ENCODE peak calls at places on chromosomes 6 and 20, in seven cellular contexts. G is heart right ventricle; H is HCT116; C is IMR-90; E is CD8-positive, alpha-beta T cell; S is testis; Y is mucosa of descending colon. Z is an unnamed sample.

GRCh38 chr6:30818426-30818841 is 65.9 kb upstream of the DDR1 start:
- DNase-seq in G (no peak), Y (no peak), S (no peak), H (no peak), E (no peak), C (peak; percentile 92), Z (no peak)

GRCh38 chr20:34578521-34579147 is 20.1 kb downstream of the MAP1LC3A start:
- DNase-seq in H (no peak), C (no peak), Y (no peak), G (peak; percentile 63), S (peak; percentile 18), E (no peak), Z (no peak)

GRCh38 chr6:113671440-113671839 is 185.7 kb upstream of the MARCKS start:
- DNase-seq in G (no peak), C (peak; percentile 56), E (no peak), Y (no peak), S (no peak), H (no peak), Z (no peak)

GRCh38 chr6:11202513-11203305 is 29.8 kb downstream of the NEDD9 start:
- DNase-seq in E (peak; percentile 11), S (no peak), Y (no peak), G (no peak), H (no peak), C (peak; percentile 41), Z (no peak)

GRCh38 chr6:71012871-71013456 is 56.1 kb upstream of the B3GAT2 start:
- DNase-seq in G (peak; percentile 36), E (no peak), S (peak; percentile 30), Y (no peak), H (peak; percentile 42), C (peak; percentile 51), Z (peak; percentile 68)

GRCh38 chr20:11511816-11512215 is 405.9 kb upstream of the BTBD3 start:
- DNase-seq in S (no peak), G (no peak), Y (no peak), H (no peak), E (no peak), C (no peak), Z (no peak)

GRCh38 chr6:29295623-29296022 is 5.9 kb upstream of the OR14J1 start:
- DNase-seq in C (no peak), S (no peak), G (no peak), H (no peak), Y (no peak), E (no peak), Z (no peak)

GRCh38 chr6:150511313-150511712 is 88.4 kb upstream of the PLEKHG1 start:
- DNase-seq in S (no peak), H (no peak), E (no peak), C (no peak), Y (no peak), G (no peak), Z (no peak)

GRCh38 chr6:71983131-71983530 is 96.8 kb downstream of the RIMS1 start:
- DNase-seq in G (no peak), H (no peak), Y (no peak), E (no peak), S (no peak), C (no peak), Z (no peak)

GRCh38 chr6:38176797-38177751 is 357.5 kb downstream of the ZFAND3 start:
- DNase-seq in C (peak; percentile 5), E (no peak), Y (no peak), S (peak; percentile 22), G (peak; percentile 40), H (no peak), Z (no peak)

GRCh38 chr6:139334791-139335446 is 39.5 kb downstream of the CITED2 start:
- DNase-seq in S (no peak), H (no peak), G (peak; percentile 38), Y (no peak), C (peak; percentile 95), E (no peak), Z (no peak)

GRCh38 chr20:54134445-54135220 is 39.2 kb downstream of the CYP24A1 start:
- DNase-seq in H (peak; percentile 76), Y (no peak), C (peak; percentile 82), S (no peak), G (no peak), E (no peak), Z (no peak)

GRCh38 chr20:24953621-24954133 is 4.6 kb downstream of the CST7 start:
- DNase-seq in S (no peak), E (no peak), Y (no peak), H (no peak), C (no peak), G (no peak), Z (no peak)

GRCh38 chr6:2655844-2656433 is 94.8 kb downstream of the MYLK4 start:
- DNase-seq in S (no peak), G (no peak), E (no peak), H (no peak), Y (no peak), C (no peak), Z (no peak)

GRCh38 chr6:53104916-53105315 is 39.7 kb downstream of the FBXO9 start:
- DNase-seq in C (no peak), S (no peak), E (no peak), H (no peak), G (no peak), Y (no peak), Z (no peak)

GRCh38 chr6:165664553-165665383 is 1.7 kb upstream of the PDE10A start:
- DNase-seq in E (no peak), Y (no peak), S (no peak), C (no peak), G (no peak), H (no peak), Z (no peak)

GRCh38 chr6:41344865-41345264 is 9.5 kb downstream of the NCR2 start:
- DNase-seq in E (peak; percentile 16), Y (no peak), G (no peak), H (no peak), C (no peak), S (no peak), Z (no peak)

GRCh38 chr6:142088858-142089216 is 43.9 kb upstream of the GJE1 start:
- DNase-seq in H (no peak), G (peak; percentile 5), E (no peak), Y (no peak), S (peak; percentile 37), C (peak; percentile 58), Z (no peak)

GRCh38 chr6:125254321-125254720 is 47.4 kb downstream of the HDDC2 start:
- DNase-seq in S (no peak), H (no peak), C (no peak), Y (no peak), G (no peak), E (no peak), Z (no peak)

GRCh38 chr6:145809785-145810184 is 4.8 kb downstream of the FBXO30 start:
- DNase-seq in E (no peak), S (no peak), Y (no peak), H (no peak), G (no peak), C (peak; percentile 43), Z (no peak)

GRCh38 chr6:165819394-165819793 is 156.4 kb upstream of the PDE10A start:
- DNase-seq in C (no peak), E (no peak), G (no peak), Y (no peak), H (no peak), S (no peak), Z (no peak)

GRCh38 chr6:46784535-46784934 is 8.7 kb upstream of the MEP1A start:
- DNase-seq in H (no peak), C (no peak), S (no peak), G (no peak), Y (no peak), E (no peak), Z (no peak)

GRCh38 chr6:338815-339262 is 46.6 kb downstream of the DUSP22 start:
- DNase-seq in C (no peak), H (no peak), S (no peak), E (no peak), G (no peak), Y (no peak), Z (no peak)

GRCh38 chr6:110140650-110141049 is 38.8 kb downstream of the WASF1 start:
- DNase-seq in S (no peak), H (peak; percentile 52), G (no peak), E (no peak), C (peak; percentile 75), Y (no peak), Z (no peak)

GRCh38 chr20:47412073-47412472 is 55.6 kb upstream of the ZMYND8 start:
- DNase-seq in Y (peak; percentile 30), G (no peak), C (no peak), H (no peak), S (no peak), E (no peak), Z (peak; percentile 94)
- H3K4me1 ChIP-seq in Y (no peaks in the 10 kb centered on the region), G (peaks cover 6% of the 10 kb centered on the region), C (peaks cover 2% of the 10 kb centered on the region), H (no peaks in the 10 kb centered on the region), S (peaks cover 9% of the 10 kb centered on the region), E (peaks cover 26% of the 10 kb centered on the region), Z (peaks cover 89% of the 10 kb centered on the region)

GRCh38 chr6:108170607-108171290 is 4.9 kb downstream of the NR2E1 start:
- DNase-seq in E (no peak), H (no peak), Y (no peak), G (no peak), S (no peak), C (no peak), Z (no peak)
- H3K4me1 ChIP-seq in E (peaks cover 44% of the 10 kb centered on the region), H (no peaks in the 10 kb centered on the region), Y (peaks cover 29% of the 10 kb centered on the region), G (peaks cover 11% of the 10 kb centered on the region), S (peaks cover 19% of the 10 kb centered on the region), C (no peaks in the 10 kb centered on the region), Z (no peaks in the 10 kb centered on the region)

GRCh38 chr6:44664716-44665115 is 277.2 kb downstream of the CDC5L start:
- DNase-seq in C (peak; percentile 9), S (no peak), Y (no peak), H (no peak), G (no peak), E (no peak), Z (no peak)
- H3K4me1 ChIP-seq in C (peaks cover 26% of the 10 kb centered on the region), S (no peaks in the 10 kb centered on the region), Y (no peaks in the 10 kb centered on the region), H (peaks cover 24% of the 10 kb centered on the region), G (no peaks in the 10 kb centered on the region), E (no peaks in the 10 kb centered on the region), Z (peaks cover 6% of the 10 kb centered on the region)

DNA sequence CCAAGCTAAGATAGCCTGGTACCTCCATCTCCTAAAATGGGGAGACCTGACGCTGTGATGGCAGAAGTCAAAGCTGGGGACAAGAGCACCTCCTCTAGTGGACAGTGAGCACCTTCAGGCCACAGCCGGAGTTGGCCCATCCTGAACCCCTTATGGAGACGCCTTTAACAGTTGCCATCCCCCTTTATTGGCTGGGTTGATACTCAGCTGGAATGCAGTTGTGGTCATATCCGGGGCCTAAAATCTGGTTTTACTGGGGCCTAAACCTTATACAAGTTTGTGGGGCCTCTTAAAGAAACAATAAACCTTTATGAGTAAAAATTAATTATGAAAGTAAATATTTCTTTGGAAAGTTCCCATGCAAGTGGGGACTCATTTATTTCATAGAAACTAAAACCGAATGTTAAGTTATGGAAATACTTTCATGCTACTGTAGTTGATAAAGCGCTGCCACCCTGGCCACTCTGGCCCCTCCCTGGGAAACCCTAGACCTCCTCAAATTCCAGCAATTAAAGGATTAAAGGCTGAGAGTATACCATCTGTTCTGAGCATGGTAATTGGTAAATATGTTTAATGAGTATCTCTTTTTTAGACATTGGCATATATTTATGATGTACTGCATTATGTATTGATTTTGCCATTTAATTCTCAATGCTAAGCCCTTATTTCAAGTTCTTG is 95.1 kb upstream of the SASH1 start:
- DNase-seq in Y (no peak), G (no peak), E (no peak), S (no peak), H (no peak), C (no peak), Z (no peak)
- H3K4me1 ChIP-seq in Y (no peaks in the 10 kb centered on the region), G (no peaks in the 10 kb centered on the region), E (no peaks in the 10 kb centered on the region), S (peaks cover 41% of the 10 kb centered on the region), H (no peaks in the 10 kb centered on the region), C (peaks cover 7% of the 10 kb centered on the region), Z (no peaks in the 10 kb centered on the region)